ENCODE peak calls at places on chromosomes 16 and 17, in six cellular contexts. E is HCT116, C is GM12878, Z is K562, R is H1, V is HepG2. B is an unnamed sample.

GRCh38 chr16:83973581-83974385 is 5.7 kb downstream of the NECAB2 start:
- DNase-seq in E (no peak), C (no peak), Z (no peak), R (no peak), V (no peak), B (no peak)

GRCh38 chr17:77210331-77210730 is 69.6 kb downstream of the SEC14L1 start:
- DNase-seq in E (no peak), C (no peak), Z (no peak), R (no peak), V (no peak), B (no peak)

GRCh38 chr17:48555616-48556533 is 11.0 kb upstream of the HOXB2 start:
- DNase-seq in E (no peak), C (no peak), Z (peak), R (no peak), V (no peak), B (peak)

GRCh38 chr16:72990003-72990521 is 57.9 kb downstream of the ZFHX3 start:
- DNase-seq in E (peak), C (no peak), Z (no peak), R (no peak), V (no peak), B (peak)

GRCh38 chr17:76272541-76273434 is 7.6 kb downstream of the UBALD2 start:
- DNase-seq in E (no peak), C (no peak), Z (no peak), R (no peak), V (no peak), B (no peak)

GRCh38 chr17:43645765-43646481 is 15.8 kb downstream of the MEOX1 start:
- DNase-seq in E (no peak), C (no peak), Z (no peak), R (peak), V (no peak), B (no peak)

GRCh38 chr17:2906907-2907306 is 110.7 kb downstream of the RAP1GAP2 start:
- DNase-seq in E (no peak), C (no peak), Z (peak), R (no peak), V (no peak), B (no peak)

GRCh38 chr17:50649042-50649908 is 14.6 kb downstream of the ABCC3 start:
- DNase-seq in E (peak), C (no peak), Z (no peak), R (no peak), V (no peak), B (no peak)

GRCh38 chr16:56409195-56409594 is 16.1 kb downstream of the AMFR start:
- DNase-seq in E (no peak), C (no peak), Z (no peak), R (no peak), V (peak), B (no peak)

GRCh38 chr17:49450735-49451134 is 36.1 kb upstream of the PHB1 start:
- DNase-seq in E (no peak), C (no peak), Z (no peak), R (no peak), V (no peak), B (no peak)

GRCh38 chr16:12837756-12838155 is 34.1 kb upstream of the CPPED1 start:
- DNase-seq in E (no peak), C (no peak), Z (no peak), R (no peak), V (no peak), B (no peak)

GRCh38 chr17:1972429-1973160 is 52.5 kb downstream of the RTN4RL1 start:
- DNase-seq in E (no peak), C (no peak), Z (no peak), R (no peak), V (no peak), B (no peak)

GRCh38 chr16:87189426-87189825 is 127.8 kb downstream of the C16orf95 start:
- DNase-seq in E (no peak), C (no peak), Z (no peak), R (no peak), V (no peak), B (no peak)

GRCh38 chr16:2874584-2875362 is 8.2 kb upstream of the FLYWCH2 start:
- DNase-seq in E (peak), C (peak), Z (peak), R (peak), V (peak), B (no peak)

GRCh38 chr17:1625053-1625452 is 3.6 kb downstream of the SLC43A2 start:
- DNase-seq in E (no peak), C (no peak), Z (no peak), R (no peak), V (no peak), B (no peak)

GRCh38 chr16:47848481-47849109 is 307.2 kb downstream of the ABCC12 start:
- DNase-seq in E (no peak), C (no peak), Z (no peak), R (peak), V (no peak), B (peak)

GRCh38 chr17:18363021-18363941 is at the start of gene SHMT1:
- DNase-seq in E (peak), C (peak), Z (peak), R (peak), V (peak), B (peak)

GRCh38 chr16:5018791-5019190 is 14.9 kb downstream of the NAGPA start:
- DNase-seq in E (no peak), C (no peak), Z (no peak), R (no peak), V (no peak), B (no peak)

GRCh38 chr17:63775420-63775819 is 1.4 kb downstream of the DDX42 start:
- DNase-seq in E (no peak), C (no peak), Z (no peak), R (no peak), V (no peak), B (no peak)

GRCh38 chr16:11403534-11403795 is 58.2 kb downstream of the RMI2 start:
- DNase-seq in E (no peak), C (no peak), Z (no peak), R (no peak), V (no peak), B (no peak)

GRCh38 chr17:1894753-1895339 is 65.0 kb downstream of the RPA1 start:
- DNase-seq in E (no peak), C (no peak), Z (no peak), R (no peak), V (no peak), B (no peak)

GRCh38 chr16:48373258-48374050 is 11.8 kb downstream of the SIAH1 start:
- DNase-seq in E (no peak), C (no peak), Z (no peak), R (no peak), V (no peak), B (no peak)

GRCh38 chr16:57118461-57119084 is 26.2 kb downstream of the CPNE2 start:
- DNase-seq in E (no peak), C (no peak), Z (no peak), R (no peak), V (no peak), B (no peak)

GRCh38 chr17:21373696-21374454 is 2.3 kb upstream of the KCNJ12 start:
- DNase-seq in E (no peak), C (no peak), Z (no peak), R (no peak), V (no peak), B (no peak)

GRCh38 chr16:2884041-2884451 is 1.0 kb downstream of the FLYWCH2 start:
- DNase-seq in E (no peak), C (no peak), Z (no peak), R (no peak), V (no peak), B (no peak)

GRCh38 chr17:68973098-68973929 is 18.1 kb upstream of the ABCA8 start:
- DNase-seq in E (no peak), C (no peak), Z (no peak), R (no peak), V (no peak), B (no peak)

GRCh38 chr16:19874026-19874425 is 10.6 kb downstream of the GPRC5B start:
- DNase-seq in E (no peak), C (no peak), Z (no peak), R (no peak), V (no peak), B (no peak)

GRCh38 chr17:42979511-42980273 is at the start of gene PTGES3L:
- DNase-seq in E (no peak), C (no peak), Z (peak), R (peak), V (peak), B (peak)

GRCh38 chr16:50160495-50161164 is 7.5 kb downstream of the TENT4B start:
- DNase-seq in E (no peak), C (no peak), Z (no peak), R (no peak), V (no peak), B (no peak)

GRCh38 chr17:64780096-64781012 is 118.2 kb upstream of the SMURF2 start:
- DNase-seq in E (peak), C (no peak), Z (no peak), R (peak), V (no peak), B (no peak)

DNA sequence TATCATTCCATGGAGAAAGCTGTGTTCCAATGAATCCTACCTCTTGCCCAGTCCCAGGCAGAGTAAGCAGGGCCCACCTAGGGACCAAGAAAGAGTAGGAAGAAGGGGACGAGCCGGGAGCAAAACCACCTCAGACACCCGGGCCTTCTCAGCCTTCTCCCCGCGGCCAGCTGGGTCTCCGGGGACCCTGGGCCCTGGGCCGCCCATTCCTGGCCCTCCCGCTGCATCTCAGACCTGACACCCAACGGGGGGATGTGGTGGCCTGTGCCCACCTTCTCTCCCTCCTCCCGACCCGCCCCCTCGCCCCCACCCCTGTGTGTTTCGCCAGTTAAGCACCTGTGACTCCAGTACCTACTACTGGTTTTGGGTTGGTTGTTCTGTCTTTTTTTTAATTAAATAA is 11.4 kb upstream of the CACNG1 start:
- DNase-seq in E (no peak), C (no peak), Z (no peak), R (no peak), V (no peak), B (no peak)
- TF ChIP-seq JUND in E (no peak), C (no peak), Z (no peak), R (no peak), V (no peak), B (no peak)

DNA sequence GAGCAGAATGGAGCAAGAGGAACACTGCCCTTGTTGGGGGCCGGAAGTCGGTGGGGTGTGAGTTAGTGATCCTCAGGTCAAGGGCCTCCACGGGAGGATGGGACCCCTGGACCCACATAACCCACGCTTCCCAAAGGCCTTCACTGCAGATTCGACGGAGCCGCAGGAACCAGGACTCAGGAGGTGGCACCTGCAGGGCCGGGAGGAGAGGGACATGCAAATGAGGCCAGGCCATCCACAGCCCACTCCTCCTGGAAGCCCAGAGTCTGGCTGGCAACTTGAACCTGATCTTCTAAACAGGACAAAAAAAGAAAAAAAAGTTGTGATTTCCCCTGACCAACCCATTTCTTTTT is 299.9 kb downstream of the SOX9 start:
- DNase-seq in E (no peak), C (no peak), Z (no peak), R (no peak), V (no peak), B (no peak)
- TF ChIP-seq JUND in E (no peak), C (no peak), Z (no peak), R (no peak), V (no peak), B (no peak)

GRCh38 chr17:41547921-41548843 is 20.1 kb upstream of the KRT19 start:
- DNase-seq in E (peak), C (no peak), Z (peak), R (no peak), V (no peak), B (peak)

GRCh38 chr17:41546819-41547218 is 18.7 kb upstream of the KRT19 start:
- DNase-seq in E (no peak), C (no peak), Z (no peak), R (no peak), V (no peak), B (no peak)

GRCh38 chr17:41547378-41547841 is 19.3 kb upstream of the KRT19 start:
- DNase-seq in E (peak), C (no peak), Z (no peak), R (no peak), V (no peak), B (peak)

GRCh38 chr17:41549596-41550039 is 21.5 kb upstream of the KRT19 start:
- DNase-seq in E (no peak), C (no peak), Z (peak), R (no peak), V (no peak), B (no peak)

GRCh38 chr17:41548844-41549595 is 20.9 kb upstream of the KRT19 start:
- DNase-seq in E (peak), C (peak), Z (peak), R (peak), V (peak), B (peak)
- TF ChIP-seq JUND in E (no peak), C (no peak), Z (no peak), R (peak), V (no peak), B (no peak)

DNA sequence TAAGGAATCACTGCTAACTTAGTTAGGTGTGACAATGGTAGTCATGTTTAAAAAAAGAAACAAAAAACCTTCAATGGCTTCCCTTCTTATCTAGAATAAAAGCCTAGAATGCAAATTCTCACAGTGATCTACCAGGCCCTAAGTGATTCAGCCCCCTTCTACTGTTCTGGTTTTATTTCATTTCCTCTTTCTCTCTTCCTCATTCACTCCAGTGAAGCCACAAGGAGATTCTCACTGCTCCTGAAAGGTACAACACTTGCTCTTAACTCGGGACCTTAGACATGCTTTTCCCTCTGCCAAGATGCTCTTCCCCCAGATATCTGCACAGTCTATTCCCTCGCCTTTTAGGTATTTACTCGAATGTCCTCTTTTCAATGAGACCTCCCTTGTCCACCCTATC is 3.7 kb downstream of the PIGS start:
- DNase-seq in E (no peak), C (peak), Z (no peak), R (no peak), V (no peak), B (no peak)
- TF ChIP-seq JUND in E (no peak), C (no peak), Z (no peak), R (no peak), V (no peak), B (no peak)

GRCh38 chr17:82271401-82271800 is 2.1 kb downstream of the CSNK1D start:
- DNase-seq in E (no peak), C (no peak), Z (no peak), R (no peak), V (no peak), B (no peak)

GRCh38 chr17:82270651-82271050 is 2.8 kb downstream of the CSNK1D start:
- DNase-seq in E (no peak), C (no peak), Z (no peak), R (no peak), V (no peak), B (no peak)

GRCh38 chr17:82273327-82274133 is at the start of gene CSNK1D:
- DNase-seq in E (peak), C (peak), Z (peak), R (peak), V (peak), B (peak)

GRCh38 chr17:82274134-82275020 is 877 bp upstream of the CSNK1D start:
- DNase-seq in E (no peak), C (no peak), Z (no peak), R (no peak), V (no peak), B (no peak)

DNA sequence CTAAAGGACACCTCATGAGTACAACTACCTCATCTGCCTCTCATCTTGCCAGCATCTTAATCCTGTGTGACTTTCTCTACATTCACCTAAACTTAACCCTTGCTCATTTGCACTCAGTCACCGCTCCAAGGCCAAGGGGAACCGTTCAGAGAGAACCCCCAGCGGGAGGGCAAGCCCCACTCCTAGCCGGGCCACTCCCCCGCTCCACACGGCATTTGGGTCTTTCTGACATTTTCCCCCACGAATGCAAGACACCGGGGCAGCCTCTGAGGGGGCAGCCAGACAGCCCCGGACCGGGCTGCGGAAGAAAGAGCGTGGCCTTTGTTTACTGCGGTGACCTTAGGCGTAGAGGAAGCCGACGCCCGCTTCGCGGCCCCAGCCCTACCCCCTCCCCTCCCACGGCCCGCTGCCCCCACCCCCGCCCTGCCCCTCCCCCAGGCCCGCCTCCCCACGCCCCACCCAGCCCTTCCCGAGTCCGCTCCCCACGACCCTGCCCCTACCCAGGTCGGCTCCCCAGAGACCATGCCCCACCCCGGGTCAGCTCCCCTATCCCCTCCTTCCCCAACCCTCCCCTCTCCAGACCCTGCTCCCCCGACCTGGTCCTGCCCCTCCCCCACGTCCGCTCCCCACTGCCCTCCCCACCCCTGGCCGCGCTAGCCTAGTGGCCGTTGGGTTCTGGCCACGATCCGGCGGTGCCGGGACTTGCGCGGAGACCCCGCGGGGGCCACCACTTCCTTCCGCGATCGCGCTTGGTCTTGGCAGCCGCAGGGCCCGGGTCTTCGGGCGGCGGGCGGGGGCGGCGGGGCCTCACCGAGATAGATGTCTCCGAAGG is 789 bp downstream of the CSNK1D start:
- DNase-seq in E (no peak), C (no peak), Z (peak), R (no peak), V (no peak), B (peak)
- TF ChIP-seq JUND in E (no peak), C (no peak), Z (no peak), R (no peak), V (no peak), B (no peak)

GRCh38 chr17:82416771-82417170 is 1.4 kb upstream of the HEXD start:
- DNase-seq in E (no peak), C (no peak), Z (no peak), R (no peak), V (no peak), B (no peak)
- TF ChIP-seq JUND in E (no peak), C (no peak), Z (no peak), R (no peak), V (no peak), B (no peak)

GRCh38 chr16:54582631-54583250 is 296.2 kb upstream of the IRX3 start:
- DNase-seq in E (no peak), C (no peak), Z (no peak), R (no peak), V (no peak), B (no peak)

GRCh38 chr16:54576776-54577175 is 290.2 kb upstream of the IRX3 start:
- DNase-seq in E (no peak), C (no peak), Z (no peak), R (no peak), V (no peak), B (no peak)

GRCh38 chr16:54577566-54578180 is 291.1 kb upstream of the IRX3 start:
- DNase-seq in E (no peak), C (no peak), Z (no peak), R (peak), V (no peak), B (no peak)
- TF ChIP-seq JUND in E (no peak), C (no peak), Z (no peak), R (no peak), V (no peak), B (no peak)

GRCh38 chr17:37488009-37488604 is 1.6 kb upstream of the DUSP14 start:
- DNase-seq in E (peak), C (no peak), Z (peak), R (no peak), V (peak), B (peak)
- TF ChIP-seq JUND in E (peak), C (no peak), Z (peak), R (no peak), V (peak), B (peak)